ENCODE peak calls at places on chromosomes 7 and 10, in ten cellular contexts. E is bronchial epithelial cell, P is astrocyte, J is cardiac muscle cell, I is body of pancreas, U is psoas muscle, O is AG04449, T is heart right ventricle, Z is colonic mucosa, W is heart left ventricle. K is an unnamed sample.

GRCh38 chr10:83698899-83699298 is 440.4 kb upstream of the GHITM start:
- DNase-seq in Z (no peak), P (no peak), E (no peak), W (no peak), T (no peak), U (no peak), I (no peak), J (no peak), O (no peak), K (no peak)

GRCh38 chr7:151754142-151754590 is 122.7 kb downstream of the PRKAG2 start:
- DNase-seq in E (peak; percentile 97), W (peak; percentile 88), U (peak; percentile 93), O (peak; percentile 97), J (peak; percentile 92), Z (peak; percentile 75), I (peak; percentile 79), P (peak; percentile 99), T (peak; percentile 81), K (peak; percentile 96)

GRCh38 chr10:79159141-79159619 is 90.4 kb downstream of the ZMIZ1 start:
- DNase-seq in W (peak; percentile 68), Z (no peak), O (no peak), P (peak; percentile 76), E (no peak), J (no peak), I (no peak), T (no peak), U (peak; percentile 71), K (no peak)

GRCh38 chr10:1202343-1202742 is 146.2 kb downstream of the WDR37 start:
- DNase-seq in Z (peak; percentile 8), T (no peak), I (no peak), O (no peak), U (no peak), W (no peak), J (no peak), P (no peak), E (no peak), K (no peak)

GRCh38 chr7:4951903-4952636 is 6.9 kb downstream of the MMD2 start:
- DNase-seq in J (peak; percentile 61), O (no peak), Z (no peak), U (no peak), W (no peak), I (no peak), P (peak; percentile 2), T (no peak), E (no peak), K (peak; percentile 16)

GRCh38 chr7:133705596-133705995 is 421.5 kb upstream of the LRGUK start:
- DNase-seq in Z (no peak), I (no peak), P (peak; percentile 88), W (no peak), J (no peak), E (peak; percentile 96), U (no peak), O (no peak), T (no peak), K (peak; percentile 96)

GRCh38 chr7:117237646-117238045 is 85.2 kb downstream of the WNT2 start:
- DNase-seq in Z (no peak), O (no peak), T (no peak), I (no peak), P (no peak), J (no peak), W (no peak), U (no peak), E (no peak), K (no peak)

GRCh38 chr7:131109011-131109756 is 218.5 kb upstream of the MKLN1 start:
- DNase-seq in W (no peak), T (no peak), J (no peak), I (no peak), O (no peak), E (peak; percentile 32), Z (no peak), U (no peak), P (no peak), K (no peak)

GRCh38 chr10:22665329-22665728 is 49.0 kb downstream of the PIP4K2A start:
- DNase-seq in W (no peak), E (no peak), I (no peak), U (no peak), T (no peak), P (no peak), J (no peak), O (no peak), Z (no peak), K (no peak)

GRCh38 chr10:7410800-7411670 is at the start of gene SFMBT2:
- DNase-seq in W (peak; percentile 80), J (peak; percentile 78), O (no peak), Z (peak; percentile 42), E (peak; percentile 21), I (peak; percentile 64), P (peak; percentile 31), U (peak; percentile 77), T (peak; percentile 64), K (peak; percentile 49)

GRCh38 chr10:91883549-91884542 is 25.4 kb downstream of the FGFBP3 start:
- DNase-seq in P (peak; percentile 73), W (no peak), O (peak; percentile 23), U (peak; percentile 49), T (peak; percentile 23), Z (no peak), I (peak; percentile 48), J (peak; percentile 48), E (peak; percentile 68), K (peak; percentile 81)

GRCh38 chr10:110566472-110567200 is 859 bp upstream of the SMC3 start:
- DNase-seq in J (no peak), U (no peak), Z (no peak), W (no peak), O (no peak), P (no peak), E (no peak), T (no peak), I (no peak), K (no peak)

GRCh38 chr7:25180592-25180923 is 47.7 kb downstream of the NPVF start:
- DNase-seq in U (no peak), I (no peak), O (no peak), W (no peak), J (no peak), P (no peak), Z (no peak), E (no peak), T (no peak), K (no peak)
- TF ChIP-seq CTCF in U (no peak), I (no peak), O (no peak), W (no peak), J (no peak), P (no peak), Z (no peak), E (no peak), T (peak; percentile 11), K (no peak)

GRCh38 chr10:113858541-113858940 is 4.1 kb downstream of the NHLRC2 start:
- DNase-seq in E (peak; percentile 50), T (peak; percentile 13), P (peak; percentile 41), O (no peak), U (no peak), Z (no peak), I (no peak), W (no peak), J (no peak), K (peak; percentile 39)
- H3K4me3 ChIP-seq in E (no peak overlapping the region), T (no peak overlapping the region), P (no peak overlapping the region), O (no peak overlapping the region), U (no peak overlapping the region), Z (no peak overlapping the region), I (no peak overlapping the region), W (no peak overlapping the region), J (no peak overlapping the region), K (no peak overlapping the region)

GRCh38 chr10:70106958-70107791 is 25.4 kb downstream of the AIFM2 start:
- DNase-seq in E (no peak), J (peak; percentile 44), I (no peak), P (no peak), O (no peak), T (no peak), U (no peak), W (no peak), Z (no peak), K (no peak)
- TF ChIP-seq CTCF in E (peak; percentile 65), J (peak; percentile 57), I (no peak), P (peak; percentile 37), O (peak; percentile 53), T (peak; percentile 47), U (peak; percentile 34), W (peak; percentile 49), Z (peak; percentile 19), K (peak; percentile 41)

DNA sequence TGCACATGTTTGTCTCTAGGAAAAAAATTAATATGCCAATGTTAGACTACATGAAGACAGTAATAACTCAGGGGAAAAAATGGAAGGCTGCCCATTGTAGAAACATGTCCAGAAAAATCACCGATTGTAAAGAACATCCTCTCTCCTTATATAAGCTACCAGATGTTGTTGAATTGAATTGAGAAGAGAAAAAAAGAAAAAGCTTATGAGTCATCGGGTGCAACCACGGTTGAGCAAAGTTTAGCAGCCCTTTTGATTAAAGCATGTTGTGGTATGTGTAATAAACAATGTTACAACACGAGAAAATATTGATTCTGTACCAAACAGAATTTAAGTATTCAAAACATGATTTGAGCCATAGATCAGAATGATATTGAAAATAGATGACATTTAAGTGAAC is 102.3 kb upstream of the ARHGAP21 start:
- DNase-seq in W (no peak), J (no peak), P (peak; percentile 61), U (no peak), O (no peak), I (no peak), Z (no peak), T (no peak), E (peak; percentile 86), K (peak; percentile 84)
- H3K4me3 ChIP-seq in W (no peak overlapping the region), J (no peak overlapping the region), P (no peak overlapping the region), U (no peak overlapping the region), O (no peak overlapping the region), I (no peak overlapping the region), Z (no peak overlapping the region), T (no peak overlapping the region), E (no peak overlapping the region), K (no peak overlapping the region)

K was measured in epithelial cell of esophagus.